ENCODE peak calls at places on chromosomes 5 and 9, in five cellular contexts. Y is HepG2, A is A549, G is K562, E is GM12878. B is an unnamed sample.
A peak's percentile ranks its signal among the peaks of the same experiment; 100 is the strongest.

GRCh38 chr5:5523066-5523505 is 100.6 kb downstream of the ICE1 start:
- DNase-seq in E (peak; percentile 58), Y (peak; percentile 24), A (no peak), G (no peak), B (peak; percentile 35)

GRCh38 chr5:116444373-116445058 is 130.1 kb downstream of the SEMA6A start:
- DNase-seq in Y (no peak), G (no peak), E (no peak), A (no peak), B (no peak)

GRCh38 chr5:123705741-123706140 is 193.8 kb downstream of the CSNK1G3 start:
- DNase-seq in A (no peak), Y (no peak), G (no peak), E (no peak), B (no peak)

GRCh38 chr9:12853021-12853420 is 78.2 kb downstream of the LURAP1L start:
- DNase-seq in G (no peak), Y (no peak), E (no peak), A (no peak), B (no peak)

GRCh38 chr9:28329323-28329722 is 756.0 kb upstream of the C9orf72 start:
- DNase-seq in Y (no peak), G (no peak), E (no peak), A (no peak), B (no peak)

GRCh38 chr9:14322211-14323082 is 8.5 kb upstream of the NFIB start:
- DNase-seq in G (peak; percentile 85), Y (peak; percentile 71), E (no peak), A (peak; percentile 80), B (peak; percentile 97)

GRCh38 chr5:148978370-148979103 is 84.3 kb downstream of the SH3TC2 start:
- DNase-seq in A (no peak), Y (no peak), G (no peak), E (no peak), B (no peak)

GRCh38 chr5:80128129-80128528 is 93.0 kb downstream of the THBS4 start:
- DNase-seq in E (no peak), Y (peak; percentile 67), A (no peak), G (no peak), B (no peak)

GRCh38 chr5:10306114-10306513 is 1.6 kb downstream of the CMBL start:
- DNase-seq in A (no peak), G (no peak), Y (no peak), E (no peak), B (no peak)

GRCh38 chr9:73969936-73970335 is 527.2 kb upstream of the RORB start:
- DNase-seq in A (no peak), Y (no peak), G (no peak), E (no peak), B (no peak)
- TF ChIP-seq MAX in A (no peak), Y (no peak), G (no peak), E (no peak), B (no peak)

DNA sequence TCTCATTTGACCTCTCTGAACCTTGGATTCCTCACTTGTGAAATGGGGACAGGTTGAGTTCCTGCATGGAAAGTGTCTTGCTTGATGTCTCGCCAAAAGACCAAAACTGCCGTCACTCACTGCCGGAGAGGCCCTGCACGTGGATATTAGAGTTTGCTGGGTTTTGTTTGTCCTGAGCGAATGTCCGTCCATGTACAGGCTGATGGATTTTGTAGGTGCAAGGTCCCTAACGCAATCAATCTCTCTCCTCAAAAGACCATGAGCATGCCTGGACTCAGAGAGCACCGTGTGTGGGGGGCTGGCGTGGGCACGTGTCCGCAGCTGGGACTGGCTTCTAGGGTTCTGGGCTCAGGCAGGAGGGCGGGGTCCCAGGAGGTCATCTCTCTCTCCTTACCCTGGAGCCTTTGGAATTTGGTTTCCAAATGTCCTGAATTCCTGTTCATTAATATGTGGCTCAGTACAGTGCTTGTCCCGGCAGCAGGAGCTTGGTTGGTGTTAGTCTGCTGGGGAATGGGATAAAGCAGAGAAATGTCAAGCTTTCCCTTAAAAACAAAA is 146.0 kb upstream of the IER5L start:
- DNase-seq in G (no peak), A (no peak), Y (peak; percentile 44), E (no peak), B (no peak)
- TF ChIP-seq MYC in G (no peak), A (no peak), Y (peak; percentile 51), E (no peak), B (no peak)

GRCh38 chr9:129567842-129568559 is 52.9 kb downstream of the C9orf50 start:
- DNase-seq in E (no peak), G (peak; percentile 59), Y (peak; percentile 75), A (peak; percentile 64), B (peak; percentile 54)
- TF ChIP-seq POLR2A in E (no peak), G (no peak), Y (no peak), A (peak; percentile 65), B (no peak)

GRCh38 chr5:113281194-113281593 is 153.6 kb downstream of the TSSK1B start:
- DNase-seq in Y (no peak), A (no peak), G (no peak), E (no peak), B (no peak)
- TF ChIP-seq MAX in Y (no peak), A (no peak), G (no peak), E (no peak), B (no peak)

GRCh38 chr5:90050135-90050534 is 359.4 kb downstream of the CETN3 start:
- DNase-seq in G (no peak), A (no peak), Y (no peak), E (no peak), B (no peak)
- TF ChIP-seq MYC in G (no peak), A (no peak), Y (no peak), E (no peak), B (no peak)

DNA sequence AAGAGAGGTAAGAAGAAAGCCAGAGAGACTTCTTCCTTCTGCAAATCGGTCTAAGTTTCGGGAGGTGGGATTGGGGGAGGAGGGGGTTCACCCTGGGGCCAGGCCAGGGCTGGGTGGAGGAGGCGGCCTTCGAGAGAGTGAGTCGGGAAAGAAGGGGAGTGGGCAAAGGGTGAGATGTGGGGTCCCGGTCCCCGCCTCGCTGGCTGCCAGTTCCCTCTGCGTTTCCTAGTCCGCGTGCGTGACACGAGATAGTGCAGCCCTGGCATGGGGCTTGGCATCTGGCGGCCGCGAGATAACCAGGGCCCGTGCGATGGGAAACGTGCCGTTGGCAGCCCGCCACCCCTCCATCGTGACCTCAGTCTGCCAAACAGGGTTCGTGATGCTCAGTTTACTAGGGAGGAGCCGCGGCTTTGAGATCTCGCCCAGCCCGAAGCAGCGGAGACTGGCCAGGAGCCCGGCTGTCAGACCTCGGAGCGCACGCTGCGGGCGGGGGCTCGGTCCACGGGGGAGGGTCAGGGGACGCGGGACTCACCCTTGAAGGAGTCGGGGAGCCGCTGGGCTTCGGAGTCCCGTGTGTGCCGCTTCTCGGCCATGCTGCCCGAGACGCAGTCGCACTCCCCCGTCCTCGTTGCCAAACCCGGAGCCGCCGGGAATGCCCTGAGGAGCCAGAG is at the start of gene STOM:
- DNase-seq in G (no peak), Y (peak; percentile 27), A (peak; percentile 47), E (no peak), B (no peak)
- TF ChIP-seq POLR2A in G (peak; percentile 86), Y (peak; percentile 97), A (peak; percentile 97), E (peak; percentile 91), B (peak; percentile 86)

GRCh38 chr9:109903515-109904138 is 123.6 kb downstream of the PALM2AKAP2 start:
- DNase-seq in A (peak; percentile 64), G (peak; percentile 50), E (no peak), Y (peak; percentile 71), B (peak; percentile 79)
- TF ChIP-seq MAX in A (no peak), G (no peak), E (no peak), Y (no peak), B (peak; percentile 93)

GRCh38 chr9:15468113-15468512 is 42.7 kb downstream of the PSIP1 start:
- DNase-seq in G (no peak), E (no peak), A (no peak), Y (no peak), B (no peak)
- TF ChIP-seq MYC in G (no peak), E (no peak), A (no peak), Y (no peak), B (no peak)

GRCh38 chr5:124746916-124747769 is 704 bp upstream of the ZNF608 start:
- DNase-seq in A (peak; percentile 49), E (peak; percentile 66), G (no peak), Y (peak; percentile 57), B (no peak)
- TF ChIP-seq POLR2A in A (no peak), E (no peak), G (no peak), Y (no peak), B (no peak)

B was measured in NB4.